ENCODE peak calls at places on chromosomes 7 and 10, in ten cellular contexts. J, Z, F, Q, M, L, A, K, P and T are unnamed samples.

GRCh38 chr10:17062493-17063487 is 66.8 kb downstream of the CUBN start:
- DNase-seq in J (no peak), Z (peak; percentile 92), F (no peak), Q (peak; percentile 81), M (no peak), L (no peak), A (peak; percentile 95), K (peak; percentile 81), P (peak; percentile 11), T (no peak)

GRCh38 chr10:45058580-45058979 is 57.9 kb downstream of the ZNF22 start:
- DNase-seq in J (no peak), Z (no peak), F (no peak), Q (no peak), M (no peak), L (no peak), A (no peak), K (peak; percentile 32), P (no peak), T (no peak)

GRCh38 chr10:1472605-1473004 is 264.7 kb downstream of the ADARB2 start:
- DNase-seq in J (no peak), Z (no peak), F (no peak), Q (no peak), M (no peak), L (no peak), A (no peak), K (no peak), P (no peak), T (no peak)

GRCh38 chr10:71081912-71082311 is 130.5 kb upstream of the UNC5B start:
- DNase-seq in J (peak; percentile 28), Z (no peak), F (no peak), Q (no peak), M (no peak), L (no peak), A (no peak), K (no peak), P (no peak), T (no peak)

GRCh38 chr10:3430501-3430900 is 257.9 kb upstream of the PITRM1 start:
- DNase-seq in J (no peak), Z (no peak), F (no peak), Q (no peak), M (no peak), L (no peak), A (no peak), K (no peak), P (no peak), T (no peak)

GRCh38 chr10:124520553-124521428 is 59.2 kb downstream of the LHPP start:
- DNase-seq in J (no peak), Z (no peak), F (no peak), Q (no peak), M (no peak), L (no peak), A (no peak), K (no peak), P (no peak), T (peak; percentile 27)

GRCh38 chr7:27204851-27205322 is 5.0 kb upstream of the HOXA13 start:
- DNase-seq in J (no peak), Z (no peak), F (no peak), Q (no peak), M (no peak), L (no peak), A (peak; percentile 64), K (peak; percentile 54), P (no peak), T (no peak)

GRCh38 chr10:108582387-108582786 is 1340.9 kb downstream of the XPNPEP1 start:
- DNase-seq in J (no peak), Z (peak; percentile 76), F (peak; percentile 47), Q (no peak), M (no peak), L (no peak), A (peak; percentile 46), K (no peak), P (no peak), T (no peak)

GRCh38 chr7:45601816-45602540 is 27.8 kb downstream of the ADCY1 start:
- DNase-seq in J (peak; percentile 25), Z (no peak), F (no peak), Q (no peak), M (no peak), L (no peak), A (no peak), K (no peak), P (no peak), T (no peak)

GRCh38 chr10:112231602-112232001 is 48.0 kb upstream of the GPAM start:
- DNase-seq in J (no peak), Z (no peak), F (no peak), Q (no peak), M (no peak), L (no peak), A (no peak), K (no peak), P (no peak), T (no peak)

GRCh38 chr10:66680886-66681285 is 244.9 kb upstream of the LRRTM3 start:
- DNase-seq in J (no peak), Z (no peak), F (no peak), Q (no peak), M (no peak), L (no peak), A (no peak), K (peak; percentile 53), P (no peak), T (no peak)

DNA sequence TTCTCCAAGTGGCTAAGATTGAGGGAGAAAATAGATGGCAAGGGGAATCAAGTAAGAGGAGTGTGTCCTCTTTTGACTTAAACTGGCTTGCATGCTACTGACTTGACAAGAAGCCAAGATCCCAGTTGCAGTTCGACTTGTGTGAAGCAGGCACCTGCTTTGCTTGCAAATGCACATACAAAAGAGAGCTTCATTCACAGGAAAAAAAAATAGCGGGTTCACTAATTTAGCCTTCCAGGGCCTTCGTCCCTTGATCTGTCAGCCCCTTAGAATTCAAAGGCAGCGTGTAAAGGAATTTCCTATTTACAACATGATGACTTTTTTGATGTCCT is 192.1 kb downstream of the CELF2 start:
- DNase-seq in J (no peak), Z (no peak), F (no peak), Q (no peak), M (peak; percentile 46), L (no peak), A (no peak), K (no peak), P (no peak), T (peak; percentile 28)
- H3K4me3 ChIP-seq in J (no peak overlapping the region), Z (no peak overlapping the region), F (no peak overlapping the region), Q (no peak overlapping the region), M (peak overlapping the region; percentile 28), L (no peak overlapping the region), A (no peak overlapping the region), K (no peak overlapping the region), P (no peak overlapping the region), T (no peak overlapping the region)

GRCh38 chr10:88966785-88967184 is 14.2 kb upstream of the ACTA2 start:
- DNase-seq in J (no peak), Z (no peak), F (no peak), Q (peak; percentile 65), M (no peak), L (no peak), A (no peak), K (no peak), P (peak; percentile 40), T (peak; percentile 38)

GRCh38 chr10:88964360-88964759 is 11.8 kb upstream of the ACTA2 start:
- DNase-seq in J (no peak), Z (no peak), F (no peak), Q (no peak), M (no peak), L (no peak), A (no peak), K (no peak), P (no peak), T (no peak)

GRCh38 chr10:88965016-88965415 is 12.4 kb upstream of the ACTA2 start:
- DNase-seq in J (no peak), Z (no peak), F (no peak), Q (no peak), M (no peak), L (no peak), A (peak; percentile 18), K (no peak), P (no peak), T (no peak)

GRCh38 chr10:88971668-88972067 is 18.9 kb upstream of the FAS start:
- DNase-seq in J (no peak), Z (no peak), F (no peak), Q (no peak), M (no peak), L (no peak), A (peak; percentile 60), K (no peak), P (no peak), T (no peak)

GRCh38 chr10:88968316-88968882 is 15.8 kb upstream of the ACTA2 start:
- DNase-seq in J (no peak), Z (no peak), F (no peak), Q (no peak), M (no peak), L (no peak), A (peak; percentile 53), K (no peak), P (no peak), T (no peak)
- H3K4me1 ChIP-seq in J (no peaks in the 10 kb centered on the region), Z (no peaks in the 10 kb centered on the region), F (no peaks in the 10 kb centered on the region), Q (peaks cover 21% of the 10 kb centered on the region), M (no peaks in the 10 kb centered on the region), L (no peaks in the 10 kb centered on the region), A (peaks cover 42% of the 10 kb centered on the region), K (no peaks in the 10 kb centered on the region), P (no peaks in the 10 kb centered on the region), T (no peaks in the 10 kb centered on the region)

GRCh38 chr10:101956898-101957297 is 99.1 kb downstream of the ARMH3 start:
- DNase-seq in J (no peak), Z (no peak), F (no peak), Q (no peak), M (no peak), L (no peak), A (no peak), K (no peak), P (no peak), T (no peak)
- H3K36me3 ChIP-seq in J (no peaks in the 10 kb centered on the region), Z (no peaks in the 10 kb centered on the region), F (no peaks in the 10 kb centered on the region), Q (no peaks in the 10 kb centered on the region), M (no peaks in the 10 kb centered on the region), L (peaks cover 3% of the 10 kb centered on the region), A (peaks cover 20% of the 10 kb centered on the region), K (peaks cover 6% of the 10 kb centered on the region), P (peaks cover 70% of the 10 kb centered on the region), T (peaks cover 3% of the 10 kb centered on the region)

DNA sequence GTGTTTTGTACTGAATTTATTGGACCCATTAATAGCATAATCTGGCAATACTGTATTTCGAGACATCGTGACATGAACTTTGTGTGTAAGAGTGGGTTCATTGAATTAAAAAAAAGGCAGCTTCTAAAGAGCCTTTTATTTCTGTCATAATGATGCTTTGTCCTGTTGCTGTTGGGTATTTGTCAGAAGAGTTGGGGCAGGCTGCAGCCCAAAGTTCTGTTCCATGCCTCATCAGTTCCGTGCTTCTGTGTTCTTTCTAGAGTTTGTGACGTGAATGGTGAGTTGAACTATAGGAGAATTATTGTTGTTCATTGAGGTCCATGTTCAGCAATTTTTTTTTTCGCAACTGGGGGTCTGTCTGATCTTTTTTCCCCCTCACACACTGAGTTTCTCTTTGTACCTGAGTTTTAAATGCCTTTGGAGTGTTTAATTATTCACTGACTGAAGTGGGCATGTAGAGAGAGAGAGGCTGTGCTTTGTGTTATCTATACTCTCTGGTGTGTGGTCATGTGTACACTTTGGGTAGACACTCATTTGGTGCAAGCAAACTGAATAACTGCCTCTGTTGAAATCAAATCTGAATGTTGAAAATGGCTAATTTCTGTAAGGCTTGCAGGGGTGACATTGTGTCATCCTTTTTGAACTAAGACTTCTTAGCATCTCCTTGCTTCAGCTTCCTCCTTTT is 69.8 kb downstream of the ADD3 start:
- DNase-seq in J (no peak), Z (no peak), F (no peak), Q (no peak), M (no peak), L (no peak), A (peak; percentile 81), K (no peak), P (no peak), T (no peak)
- H3K4me3 ChIP-seq in J (no peak overlapping the region), Z (no peak overlapping the region), F (no peak overlapping the region), Q (no peak overlapping the region), M (peak overlapping the region; percentile 19), L (peak overlapping the region; percentile 45), A (peak overlapping the region; percentile 57), K (no peak overlapping the region), P (peak overlapping the region; percentile 37), T (no peak overlapping the region)

GRCh38 chr7:101933028-101933427 is 115.6 kb downstream of the CUX1 start:
- DNase-seq in J (no peak), Z (no peak), F (no peak), Q (no peak), M (no peak), L (no peak), A (no peak), K (no peak), P (no peak), T (no peak)
- H3K4me1 ChIP-seq in J (peaks cover 13% of the 10 kb centered on the region), Z (peaks cover 10% of the 10 kb centered on the region), F (peaks cover 37% of the 10 kb centered on the region), Q (peaks cover 4% of the 10 kb centered on the region), M (peaks cover 4% of the 10 kb centered on the region), L (no peaks in the 10 kb centered on the region), A (peaks cover 18% of the 10 kb centered on the region), K (peaks cover 7% of the 10 kb centered on the region), P (peaks cover 21% of the 10 kb centered on the region), T (peaks cover 27% of the 10 kb centered on the region)